ENCODE peak calls at places on chromosome 1, in four cellular contexts. Z is GM23338, F is A549, R is Panc1. X is an unnamed sample.
A peak's percentile ranks its signal among the peaks of the same experiment; 100 is the strongest.

GRCh38 chr1:236654511-236654910 is 31.8 kb upstream of the ACTN2 start:
- DNase-seq in Z (no peak), F (no peak), R (no peak), X (no peak)

GRCh38 chr1:157086299-157086698 is 13.3 kb downstream of the ETV3L start:
- DNase-seq in Z (peak; percentile 32), F (no peak), R (no peak), X (no peak)

GRCh38 chr1:13583592-13583963 is at the start of gene PDPN:
- DNase-seq in Z (peak; percentile 89), F (no peak), R (no peak), X (no peak)

GRCh38 chr1:11407301-11407994 is 71.5 kb upstream of the DISP3 start:
- DNase-seq in Z (no peak), F (no peak), R (no peak), X (no peak)

GRCh38 chr1:7299329-7299799 is 471.7 kb upstream of the VAMP3 start:
- DNase-seq in Z (peak; percentile 37), F (peak; percentile 96), R (peak; percentile 82), X (no peak)

GRCh38 chr1:208160259-208160819 is 83.8 kb downstream of the PLXNA2 start:
- DNase-seq in Z (no peak), F (no peak), R (no peak), X (no peak)

GRCh38 chr1:24289937-24290595 is 29.1 kb upstream of the GRHL3 start:
- DNase-seq in Z (no peak), F (peak; percentile 88), R (peak; percentile 78), X (no peak)

GRCh38 chr1:240784776-240785175 is 172.8 kb upstream of the GREM2 start:
- DNase-seq in Z (no peak), F (no peak), R (no peak), X (no peak)

GRCh38 chr1:11475718-11476117 is 3.2 kb upstream of the DISP3 start:
- DNase-seq in Z (no peak), F (no peak), R (no peak), X (no peak)

DNA sequence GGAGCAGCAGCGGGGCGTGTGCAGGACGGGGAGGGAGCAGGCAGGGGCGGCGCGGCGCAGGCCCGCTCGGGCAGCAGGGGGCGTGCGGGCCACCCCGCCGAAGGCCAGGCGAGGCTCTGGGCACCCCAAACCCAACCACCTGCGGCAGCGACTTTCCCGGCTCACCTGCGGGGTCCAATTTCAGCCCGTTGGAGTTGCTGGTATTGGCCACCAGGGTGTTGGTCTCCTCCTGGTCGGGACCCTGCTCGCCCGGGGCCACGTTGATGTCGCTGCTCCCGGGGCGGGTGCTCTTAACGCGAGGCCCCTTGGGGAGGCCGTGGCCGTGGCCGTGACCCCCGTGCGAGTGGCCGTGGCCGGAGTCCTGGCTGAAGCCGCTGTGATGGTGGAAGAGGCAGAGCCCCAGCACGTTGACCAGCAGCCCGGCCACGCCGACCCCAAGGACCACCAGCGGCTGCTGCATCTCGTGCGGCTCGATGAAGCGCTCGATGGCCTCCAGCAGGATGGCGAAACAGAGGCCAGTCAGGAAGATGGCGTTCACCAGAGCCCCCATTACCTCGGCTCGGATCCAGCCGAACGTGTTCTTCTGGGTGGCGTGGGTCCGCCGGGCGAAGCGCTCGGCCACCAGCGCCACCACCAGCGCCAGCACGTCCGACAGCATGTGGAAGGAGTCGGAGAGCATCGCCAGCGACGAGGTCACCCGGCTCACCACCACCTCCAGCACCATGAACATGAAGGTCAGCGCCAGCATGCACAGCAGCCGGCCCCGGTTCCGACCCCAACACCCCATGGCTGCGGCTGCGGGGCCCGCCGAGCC is 928 bp downstream of the SLC30A1 start:
- DNase-seq in Z (peak; percentile 96), F (peak; percentile 76), R (peak; percentile 42), X (peak; percentile 60)
- TF ChIP-seq REST in Z (no peak), F (no peak), R (no peak), X (no peak)

GRCh38 chr1:94926915-94927404 is at the start of gene CNN3:
- DNase-seq in Z (peak; percentile 95), F (peak; percentile 87), R (no peak), X (no peak)

GRCh38 chr1:94929351-94929814 is 2.5 kb upstream of the CNN3 start:
- DNase-seq in Z (no peak), F (no peak), R (no peak), X (no peak)

GRCh38 chr1:94927405-94928175 is 680 bp upstream of the CNN3 start:
- DNase-seq in Z (peak; percentile 82), F (peak; percentile 27), R (no peak), X (no peak)

GRCh38 chr1:94929816-94930215 is 2.9 kb upstream of the CNN3 start:
- DNase-seq in Z (no peak), F (no peak), R (no peak), X (no peak)

DNA sequence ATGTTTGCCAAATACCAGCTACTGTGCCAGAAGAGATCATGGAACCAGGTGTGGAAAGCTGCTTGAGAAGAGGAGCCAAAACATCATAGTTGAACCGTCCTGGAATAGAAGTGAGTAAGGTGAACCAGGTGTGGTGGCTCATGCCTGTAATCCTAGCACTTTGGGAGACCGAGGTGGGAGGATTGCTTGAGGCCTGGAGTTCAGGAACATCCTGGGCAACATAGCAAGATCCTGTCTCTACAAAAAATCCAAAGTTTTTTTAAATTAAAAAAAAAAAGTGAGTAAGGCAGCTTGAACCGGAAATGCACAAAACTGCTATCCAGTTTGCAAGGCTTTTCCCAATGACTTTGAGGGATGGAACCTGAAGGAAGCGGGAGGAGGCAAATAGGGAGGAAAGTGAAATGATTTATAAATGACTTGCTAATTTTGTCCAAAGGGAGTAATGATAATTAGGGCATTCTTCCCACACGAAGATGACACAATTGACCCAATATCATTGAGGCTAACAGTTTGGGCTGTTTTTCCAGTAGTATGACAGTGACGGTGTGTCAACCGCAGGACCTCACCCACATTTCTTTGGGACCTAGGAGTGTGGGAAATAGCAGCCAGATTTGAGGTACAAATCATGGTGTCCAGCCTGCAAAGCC is 1.5 kb upstream of the CNN3 start:
- DNase-seq in Z (no peak), F (no peak), R (no peak), X (no peak)
- H3K27ac ChIP-seq in Z (peak overlapping the region; percentile 97), F (peak overlapping the region; percentile 88), R (peak overlapping the region; percentile 88), X (no peak overlapping the region)

DNA sequence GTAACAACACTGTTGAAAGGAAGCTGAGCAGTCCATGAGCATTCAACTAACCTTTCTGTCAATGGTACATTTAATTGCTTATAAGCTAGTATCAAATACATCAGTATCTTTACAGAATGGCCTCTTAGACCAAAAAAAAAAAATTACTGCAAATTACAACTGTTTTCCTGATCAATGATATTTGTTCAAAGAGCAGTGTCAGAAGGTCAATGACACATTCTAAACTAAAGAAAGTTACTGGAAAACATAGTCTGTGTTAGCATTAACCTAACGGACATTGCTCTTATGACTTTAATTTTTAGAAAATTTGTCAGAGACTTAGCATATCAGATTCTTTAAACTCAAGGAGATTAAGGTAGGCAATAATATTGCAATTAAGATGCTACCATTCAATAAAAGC is 162.5 kb downstream of the KCNT2 start:
- DNase-seq in Z (no peak), F (no peak), R (no peak), X (no peak)
- TF ChIP-seq REST in Z (no peak), F (no peak), R (no peak), X (no peak)

GRCh38 chr1:234477373-234478151 is 1.4 kb downstream of the TARBP1 start:
- DNase-seq in Z (no peak), F (no peak), R (no peak), X (no peak)
- H3K27ac ChIP-seq in Z (no peak overlapping the region), F (peak overlapping the region; percentile 87), R (peak overlapping the region; percentile 92), X (peak overlapping the region; percentile 72)

DNA sequence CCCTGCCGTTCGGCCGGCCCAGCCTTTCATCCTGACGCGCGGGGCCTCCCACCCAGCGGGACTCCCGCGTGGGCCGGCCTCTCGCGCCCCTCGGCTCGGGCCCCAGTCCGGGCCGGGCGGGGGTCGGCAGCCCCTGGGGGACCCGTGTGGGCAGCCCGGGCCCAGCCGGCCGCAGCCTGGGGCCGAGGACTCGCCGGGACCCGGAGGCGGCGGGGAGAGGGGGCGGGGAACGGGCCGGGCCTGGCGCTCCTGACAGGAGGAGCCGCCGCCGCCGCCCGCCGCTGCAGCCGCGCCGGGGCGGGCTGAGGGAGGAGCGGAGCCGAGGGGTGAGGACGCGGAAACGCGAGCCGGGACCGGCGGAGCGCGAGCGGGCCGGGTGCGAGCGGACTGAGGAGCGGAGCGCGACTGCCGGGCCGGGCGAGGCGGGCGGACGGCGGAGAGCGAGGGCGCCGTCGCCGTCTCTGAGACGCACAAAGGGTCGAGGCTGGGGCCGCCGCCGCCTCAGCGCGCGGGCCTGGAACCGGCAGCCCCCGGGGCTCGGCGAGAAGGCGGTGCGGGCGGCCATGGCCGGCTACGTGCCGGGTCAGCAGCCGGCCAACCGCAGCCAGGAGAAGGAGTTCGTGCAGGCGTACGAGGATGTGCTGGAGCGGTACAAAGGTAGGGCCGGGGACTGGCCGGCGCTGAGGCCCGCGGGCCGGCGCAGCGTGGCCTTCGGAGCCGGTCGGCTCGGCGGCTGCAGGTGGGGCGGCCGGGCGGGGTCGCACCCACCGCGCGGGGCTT is 79.1 kb downstream of the NDUFS5 start:
- DNase-seq in Z (peak; percentile 71), F (peak; percentile 38), R (no peak), X (no peak)
- TF ChIP-seq REST in Z (no peak), F (no peak), R (no peak), X (no peak)

GRCh38 chr1:91710261-91710660 is 175.7 kb downstream of the TGFBR3 start:
- DNase-seq in Z (no peak), F (no peak), R (no peak), X (no peak)
- H3K27ac ChIP-seq in Z (no peak overlapping the region), F (no peak overlapping the region), R (no peak overlapping the region), X (no peak overlapping the region)

GRCh38 chr1:117537291-117537920 is 68.4 kb upstream of the TENT5C start:
- DNase-seq in Z (peak; percentile 75), F (peak; percentile 1), R (no peak), X (no peak)
- TF ChIP-seq REST in Z (peak; percentile 54), F (no peak), R (no peak), X (peak; percentile 49)

X was measured in HL-60.